ENCODE peak calls at places on chromosomes 2 and 18, in ten cellular contexts. One of them, this sample, is unnamed.

GRCh38 chr2:216897561-216898203 is 37.8 kb upstream of the TNP1 start:
- DNase-seq in breast epithelium: no peak
- DNase-seq in lower lobe of right lung: no peak
- DNase-seq in tibial artery: no peak
- DNase-seq in K562: no peak
- DNase-seq in adrenal gland: no peak
- DNase-seq in GM23248: no peak
- DNase-seq in body of pancreas: no peak
- DNase-seq in esophagus squamous epithelium: no peak
- DNase-seq in IMR-90: peak; percentile 12
- DNase-seq in this sample: no peak

GRCh38 chr2:23414106-23414505 is 29.1 kb downstream of the KLHL29 start:
- DNase-seq in breast epithelium: no peak
- DNase-seq in adrenal gland: no peak
- DNase-seq in body of pancreas: no peak
- DNase-seq in GM23248: no peak
- DNase-seq in lower lobe of right lung: no peak
- DNase-seq in tibial artery: no peak
- DNase-seq in K562: no peak
- DNase-seq in IMR-90: no peak
- DNase-seq in esophagus squamous epithelium: no peak
- DNase-seq in this sample: no peak

GRCh38 chr2:74481961-74482800 is 617 bp downstream of the CCDC142 start:
- DNase-seq in K562: peak; percentile 56
- DNase-seq in GM23248: peak; percentile 70
- DNase-seq in tibial artery: peak; percentile 67
- DNase-seq in breast epithelium: no peak
- DNase-seq in IMR-90: no peak
- DNase-seq in lower lobe of right lung: no peak
- DNase-seq in esophagus squamous epithelium: no peak
- DNase-seq in body of pancreas: peak; percentile 56
- DNase-seq in adrenal gland: peak; percentile 68
- DNase-seq in this sample: peak; percentile 44

GRCh38 chr2:182586426-182586825 is 129.6 kb upstream of the DNAJC10 start:
- DNase-seq in K562: no peak
- DNase-seq in GM23248: no peak
- DNase-seq in body of pancreas: no peak
- DNase-seq in adrenal gland: no peak
- DNase-seq in lower lobe of right lung: no peak
- DNase-seq in tibial artery: no peak
- DNase-seq in breast epithelium: no peak
- DNase-seq in IMR-90: no peak
- DNase-seq in esophagus squamous epithelium: no peak
- DNase-seq in this sample: no peak

GRCh38 chr2:30979822-30980245 is 158.4 kb downstream of the GALNT14 start:
- DNase-seq in lower lobe of right lung: no peak
- DNase-seq in K562: no peak
- DNase-seq in IMR-90: peak; percentile 13
- DNase-seq in GM23248: peak; percentile 94
- DNase-seq in esophagus squamous epithelium: no peak
- DNase-seq in tibial artery: peak; percentile 89
- DNase-seq in breast epithelium: peak; percentile 43
- DNase-seq in adrenal gland: peak; percentile 65
- DNase-seq in body of pancreas: no peak
- DNase-seq in this sample: no peak

GRCh38 chr2:173427887-173428683 is 73.4 kb downstream of the CDCA7 start:
- DNase-seq in adrenal gland: no peak
- DNase-seq in esophagus squamous epithelium: no peak
- DNase-seq in IMR-90: peak; percentile 51
- DNase-seq in tibial artery: no peak
- DNase-seq in K562: no peak
- DNase-seq in breast epithelium: peak; percentile 90
- DNase-seq in body of pancreas: peak; percentile 47
- DNase-seq in lower lobe of right lung: no peak
- DNase-seq in GM23248: peak; percentile 53
- DNase-seq in this sample: no peak

GRCh38 chr2:25335204-25335603 is 6.5 kb downstream of the DNMT3A start:
- DNase-seq in IMR-90: no peak
- DNase-seq in esophagus squamous epithelium: no peak
- DNase-seq in breast epithelium: no peak
- DNase-seq in lower lobe of right lung: no peak
- DNase-seq in K562: no peak
- DNase-seq in tibial artery: no peak
- DNase-seq in GM23248: no peak
- DNase-seq in adrenal gland: no peak
- DNase-seq in body of pancreas: no peak
- DNase-seq in this sample: no peak

GRCh38 chr2:285506-285905 is 2.4 kb downstream of the ALKAL2 start:
- DNase-seq in breast epithelium: no peak
- DNase-seq in IMR-90: peak; percentile 84
- DNase-seq in body of pancreas: no peak
- DNase-seq in K562: no peak
- DNase-seq in adrenal gland: no peak
- DNase-seq in tibial artery: no peak
- DNase-seq in lower lobe of right lung: no peak
- DNase-seq in esophagus squamous epithelium: no peak
- DNase-seq in GM23248: peak; percentile 86
- DNase-seq in this sample: no peak

GRCh38 chr2:8684421-8684884 is 2.6 kb downstream of the ID2 start:
- DNase-seq in adrenal gland: peak; percentile 44
- DNase-seq in GM23248: peak; percentile 76
- DNase-seq in esophagus squamous epithelium: no peak
- DNase-seq in breast epithelium: no peak
- DNase-seq in IMR-90: peak; percentile 47
- DNase-seq in tibial artery: no peak
- DNase-seq in body of pancreas: no peak
- DNase-seq in lower lobe of right lung: no peak
- DNase-seq in K562: peak; percentile 72
- DNase-seq in this sample: peak; percentile 25

GRCh38 chr2:229431331-229431954 is 160.4 kb upstream of the PID1 start:
- DNase-seq in K562: peak; percentile 3
- DNase-seq in breast epithelium: no peak
- DNase-seq in body of pancreas: no peak
- DNase-seq in lower lobe of right lung: no peak
- DNase-seq in GM23248: peak; percentile 72
- DNase-seq in tibial artery: no peak
- DNase-seq in adrenal gland: no peak
- DNase-seq in esophagus squamous epithelium: no peak
- DNase-seq in IMR-90: peak; percentile 57
- DNase-seq in this sample: no peak

DNA sequence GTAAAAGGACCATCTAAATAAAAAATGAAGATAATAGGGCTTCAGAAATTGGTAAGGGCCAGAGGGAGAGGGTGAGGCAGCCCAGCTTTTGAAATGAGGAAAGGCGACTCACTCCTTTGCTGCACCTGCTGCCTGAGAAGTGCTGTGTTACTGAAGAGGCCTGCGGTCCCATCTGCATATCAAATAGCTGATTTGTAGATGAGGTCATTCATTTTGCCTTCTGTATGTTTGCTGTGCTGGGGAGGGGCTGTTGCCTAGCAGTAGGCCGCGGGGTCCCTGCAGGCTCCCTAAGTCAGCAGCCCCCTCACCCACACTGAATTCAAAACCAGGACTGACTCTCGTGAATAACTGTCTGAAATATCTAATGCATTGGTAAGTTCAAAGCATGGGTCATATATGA is 377.2 kb downstream of the SOX11 start:
- DNase-seq in GM23248: no peak
- DNase-seq in adrenal gland: no peak
- DNase-seq in tibial artery: no peak
- DNase-seq in K562: no peak
- DNase-seq in lower lobe of right lung: no peak
- DNase-seq in esophagus squamous epithelium: no peak
- DNase-seq in breast epithelium: no peak
- DNase-seq in body of pancreas: no peak
- DNase-seq in IMR-90: peak; percentile 5
- DNase-seq in this sample: no peak
- H3K27ac ChIP-seq in GM23248: no peak overlapping the region
- H3K27ac ChIP-seq in adrenal gland: no peak overlapping the region
- H3K27ac ChIP-seq in tibial artery: no peak overlapping the region
- H3K27ac ChIP-seq in K562: no peak overlapping the region
- H3K27ac ChIP-seq in lower lobe of right lung: no peak overlapping the region
- H3K27ac ChIP-seq in esophagus squamous epithelium: no peak overlapping the region
- H3K27ac ChIP-seq in breast epithelium: no peak overlapping the region
- H3K27ac ChIP-seq in body of pancreas: no peak overlapping the region
- H3K27ac ChIP-seq in IMR-90: no peak overlapping the region
- H3K27ac ChIP-seq in this sample: no peak overlapping the region

DNA sequence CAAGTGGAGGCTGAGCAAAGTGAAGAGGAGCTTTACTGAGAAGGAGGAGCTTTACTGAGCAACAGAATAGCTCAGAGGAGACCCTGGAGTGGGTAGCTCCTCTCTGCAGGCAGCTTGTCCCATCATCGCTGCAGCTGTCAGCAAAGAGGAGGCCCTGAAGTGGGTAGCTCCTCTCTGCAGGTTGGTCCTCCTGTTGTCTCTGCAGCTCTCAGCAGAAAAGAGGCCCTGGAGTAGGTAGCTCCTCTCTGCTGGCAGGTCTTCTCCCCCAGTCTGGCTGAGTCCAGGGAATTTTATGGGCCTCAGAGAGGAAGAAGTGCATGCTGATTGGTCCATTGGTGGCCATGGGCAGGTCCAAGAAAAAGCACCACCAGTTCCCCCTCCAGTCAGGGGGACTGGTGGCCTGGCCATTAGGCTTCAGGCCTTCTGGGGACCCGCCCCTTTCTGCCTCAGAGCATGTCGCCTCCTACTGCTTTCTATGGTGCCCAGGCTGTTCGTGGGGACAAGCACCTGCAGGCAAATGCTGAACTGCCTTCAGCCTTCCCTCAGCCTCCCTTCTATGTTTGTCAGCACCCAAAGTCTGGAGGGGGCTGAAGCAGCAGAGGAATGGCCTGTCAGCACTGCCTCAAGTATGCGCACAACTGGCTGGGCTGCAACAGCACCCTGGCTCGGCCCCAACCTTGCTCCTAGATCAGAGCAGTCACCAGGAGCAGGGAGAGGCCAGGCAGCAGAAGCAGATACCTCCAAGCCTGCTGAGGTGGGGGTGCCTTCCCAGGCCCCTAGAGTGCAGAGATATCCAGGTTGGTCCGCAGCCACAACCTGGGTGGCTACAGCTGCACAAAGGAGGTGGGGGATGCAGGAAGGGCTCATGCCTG is 5.9 kb downstream of the ZSCAN30 start:
- DNase-seq in breast epithelium: no peak
- DNase-seq in GM23248: no peak
- DNase-seq in lower lobe of right lung: no peak
- DNase-seq in adrenal gland: no peak
- DNase-seq in K562: peak; percentile 25
- DNase-seq in IMR-90: no peak
- DNase-seq in esophagus squamous epithelium: no peak
- DNase-seq in body of pancreas: no peak
- DNase-seq in tibial artery: no peak
- DNase-seq in this sample: no peak
- H3K9me3 ChIP-seq in breast epithelium: no peaks in the 10 kb centered on the region
- H3K9me3 ChIP-seq in GM23248: no peaks in the 10 kb centered on the region
- H3K9me3 ChIP-seq in lower lobe of right lung: peaks cover 7% of the 10 kb centered on the region
- H3K9me3 ChIP-seq in adrenal gland: no peaks in the 10 kb centered on the region
- H3K9me3 ChIP-seq in K562: peaks cover 9% of the 10 kb centered on the region
- H3K9me3 ChIP-seq in IMR-90: peaks cover 19% of the 10 kb centered on the region
- H3K9me3 ChIP-seq in esophagus squamous epithelium: no peaks in the 10 kb centered on the region
- H3K9me3 ChIP-seq in body of pancreas: no peaks in the 10 kb centered on the region
- H3K9me3 ChIP-seq in tibial artery: no peaks in the 10 kb centered on the region
- H3K9me3 ChIP-seq in this sample: no peaks in the 10 kb centered on the region

GRCh38 chr2:233857511-233858118 is 3.3 kb upstream of the HJURP start:
- DNase-seq in IMR-90: no peak
- DNase-seq in body of pancreas: no peak
- DNase-seq in GM23248: peak; percentile 54
- DNase-seq in tibial artery: peak; percentile 60
- DNase-seq in K562: peak; percentile 84
- DNase-seq in lower lobe of right lung: peak; percentile 73
- DNase-seq in esophagus squamous epithelium: no peak
- DNase-seq in breast epithelium: no peak
- DNase-seq in adrenal gland: no peak
- DNase-seq in this sample: peak; percentile 46

GRCh38 chr2:233866479-233866878 is 1.7 kb downstream of the MSL3B start:
- DNase-seq in lower lobe of right lung: no peak
- DNase-seq in adrenal gland: no peak
- DNase-seq in IMR-90: no peak
- DNase-seq in tibial artery: no peak
- DNase-seq in breast epithelium: no peak
- DNase-seq in K562: no peak
- DNase-seq in GM23248: no peak
- DNase-seq in body of pancreas: no peak
- DNase-seq in esophagus squamous epithelium: no peak
- DNase-seq in this sample: no peak

GRCh38 chr2:233865838-233866237 is 2.3 kb downstream of the MSL3B start:
- DNase-seq in GM23248: no peak
- DNase-seq in breast epithelium: no peak
- DNase-seq in body of pancreas: no peak
- DNase-seq in esophagus squamous epithelium: no peak
- DNase-seq in adrenal gland: no peak
- DNase-seq in IMR-90: no peak
- DNase-seq in lower lobe of right lung: no peak
- DNase-seq in K562: no peak
- DNase-seq in tibial artery: no peak
- DNase-seq in this sample: no peak

GRCh38 chr2:233867993-233868532 is at the start of gene MSL3B:
- DNase-seq in K562: peak; percentile 76
- DNase-seq in esophagus squamous epithelium: no peak
- DNase-seq in breast epithelium: no peak
- DNase-seq in adrenal gland: no peak
- DNase-seq in IMR-90: peak; percentile 42
- DNase-seq in tibial artery: no peak
- DNase-seq in GM23248: peak; percentile 79
- DNase-seq in lower lobe of right lung: peak; percentile 58
- DNase-seq in body of pancreas: peak; percentile 43
- DNase-seq in this sample: peak; percentile 55

DNA sequence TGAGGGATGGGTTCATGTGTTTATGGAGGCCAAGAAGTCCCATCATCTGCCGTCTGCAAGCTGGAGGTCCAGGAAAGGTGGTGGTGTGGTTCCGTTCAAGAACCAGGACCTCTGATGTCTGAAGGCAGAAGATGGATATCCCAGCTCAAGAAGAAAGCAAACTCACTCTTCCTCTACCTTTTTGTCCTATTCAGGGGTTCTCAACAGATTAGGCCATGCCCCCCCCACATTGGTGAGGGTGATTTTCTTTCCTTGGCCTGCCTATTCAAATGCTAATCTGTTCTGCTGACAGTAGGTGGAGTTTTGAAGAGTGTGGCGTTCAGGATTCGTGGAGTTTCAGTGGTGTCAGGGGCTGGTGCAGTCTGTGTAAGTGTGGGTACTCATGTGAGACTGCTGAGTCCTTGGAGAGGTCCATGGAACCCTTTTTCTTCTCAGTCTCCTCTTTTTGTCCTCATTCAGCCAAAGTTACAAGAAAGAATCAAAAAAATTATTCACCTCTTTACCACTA is 5.9 kb downstream of the MSL3B start:
- DNase-seq in lower lobe of right lung: no peak
- DNase-seq in IMR-90: no peak
- DNase-seq in GM23248: no peak
- DNase-seq in tibial artery: no peak
- DNase-seq in K562: no peak
- DNase-seq in breast epithelium: no peak
- DNase-seq in esophagus squamous epithelium: no peak
- DNase-seq in body of pancreas: no peak
- DNase-seq in adrenal gland: no peak
- DNase-seq in this sample: no peak
- H3K27me3 ChIP-seq in lower lobe of right lung: no peaks in the 10 kb centered on the region
- H3K27me3 ChIP-seq in IMR-90: no peaks in the 10 kb centered on the region
- H3K27me3 ChIP-seq in GM23248: no peaks in the 10 kb centered on the region
- H3K27me3 ChIP-seq in tibial artery: no peaks in the 10 kb centered on the region
- H3K27me3 ChIP-seq in K562: no peaks in the 10 kb centered on the region
- H3K27me3 ChIP-seq in breast epithelium: no peaks in the 10 kb centered on the region
- H3K27me3 ChIP-seq in esophagus squamous epithelium: no peaks in the 10 kb centered on the region
- H3K27me3 ChIP-seq in body of pancreas: no peaks in the 10 kb centered on the region
- H3K27me3 ChIP-seq in adrenal gland: no peaks in the 10 kb centered on the region
- H3K27me3 ChIP-seq in this sample: no peaks in the 10 kb centered on the region

GRCh38 chr2:102619414-102620319 is at the start of gene SLC9A2:
- DNase-seq in adrenal gland: peak; percentile 34
- DNase-seq in GM23248: peak; percentile 21
- DNase-seq in body of pancreas: no peak
- DNase-seq in tibial artery: no peak
- DNase-seq in IMR-90: no peak
- DNase-seq in lower lobe of right lung: peak; percentile 55
- DNase-seq in esophagus squamous epithelium: no peak
- DNase-seq in breast epithelium: no peak
- DNase-seq in K562: no peak
- DNase-seq in this sample: no peak
- H3K27ac ChIP-seq in adrenal gland: no peak within 1 kb of the TSS
- H3K27ac ChIP-seq in GM23248: no peak within 1 kb of the TSS
- H3K27ac ChIP-seq in body of pancreas: no peak within 1 kb of the TSS
- H3K27ac ChIP-seq in tibial artery: no peak within 1 kb of the TSS
- H3K27ac ChIP-seq in IMR-90: no peak within 1 kb of the TSS
- H3K27ac ChIP-seq in lower lobe of right lung: no peak within 1 kb of the TSS
- H3K27ac ChIP-seq in esophagus squamous epithelium: no peak within 1 kb of the TSS
- H3K27ac ChIP-seq in breast epithelium: no peak within 1 kb of the TSS
- H3K27ac ChIP-seq in K562: peak within 1 kb of the TSS; percentile 45
- H3K27ac ChIP-seq in this sample: no peak within 1 kb of the TSS

This sample was measured in CD4-positive, alpha-beta T cell.